ENCODE peak calls at places on chromosomes 5 and 9, in eight cellular contexts. One of them, this sample, is unnamed.

GRCh38 chr9:137077758-137078693 is 709 bp downstream of the UAP1L1 start:
- DNase-seq in fibroblast of villous mesenchyme: no peak
- DNase-seq in amniotic epithelial cell: no peak
- DNase-seq in body of pancreas: peak
- DNase-seq in effector CD4-positive, alpha-beta T cell: no peak
- DNase-seq in hippocampal formation: no peak
- DNase-seq in left ventricle myocardium inferior: no peak
- DNase-seq in skeletal muscle cell: no peak
- DNase-seq in this sample: no peak

GRCh38 chr9:83544002-83544698 is 5.9 kb upstream of the FRMD3 start:
- DNase-seq in fibroblast of villous mesenchyme: peak
- DNase-seq in amniotic epithelial cell: peak
- DNase-seq in body of pancreas: peak
- DNase-seq in effector CD4-positive, alpha-beta T cell: no peak
- DNase-seq in hippocampal formation: no peak
- DNase-seq in left ventricle myocardium inferior: no peak
- DNase-seq in skeletal muscle cell: peak
- DNase-seq in this sample: no peak

GRCh38 chr5:42804717-42805339 is 6.9 kb downstream of the SELENOP start:
- DNase-seq in fibroblast of villous mesenchyme: no peak
- DNase-seq in amniotic epithelial cell: no peak
- DNase-seq in body of pancreas: no peak
- DNase-seq in effector CD4-positive, alpha-beta T cell: no peak
- DNase-seq in hippocampal formation: no peak
- DNase-seq in left ventricle myocardium inferior: no peak
- DNase-seq in skeletal muscle cell: no peak
- DNase-seq in this sample: no peak

GRCh38 chr5:115962565-115963402 is 509 bp downstream of the LVRN start:
- DNase-seq in fibroblast of villous mesenchyme: no peak
- DNase-seq in amniotic epithelial cell: no peak
- DNase-seq in body of pancreas: peak
- DNase-seq in effector CD4-positive, alpha-beta T cell: no peak
- DNase-seq in hippocampal formation: no peak
- DNase-seq in left ventricle myocardium inferior: no peak
- DNase-seq in skeletal muscle cell: no peak
- DNase-seq in this sample: no peak

GRCh38 chr5:153784277-153784676 is 254.4 kb downstream of the FAM114A2 start:
- DNase-seq in fibroblast of villous mesenchyme: no peak
- DNase-seq in amniotic epithelial cell: peak
- DNase-seq in body of pancreas: no peak
- DNase-seq in effector CD4-positive, alpha-beta T cell: no peak
- DNase-seq in hippocampal formation: no peak
- DNase-seq in left ventricle myocardium inferior: no peak
- DNase-seq in skeletal muscle cell: no peak
- DNase-seq in this sample: no peak

GRCh38 chr9:123604861-123605260 is 248.9 kb downstream of the CRB2 start:
- DNase-seq in fibroblast of villous mesenchyme: no peak
- DNase-seq in amniotic epithelial cell: no peak
- DNase-seq in body of pancreas: no peak
- DNase-seq in effector CD4-positive, alpha-beta T cell: no peak
- DNase-seq in hippocampal formation: no peak
- DNase-seq in left ventricle myocardium inferior: no peak
- DNase-seq in skeletal muscle cell: no peak
- DNase-seq in this sample: no peak

GRCh38 chr5:139341689-139342422 is at the start of gene PAIP2:
- DNase-seq in fibroblast of villous mesenchyme: peak
- DNase-seq in amniotic epithelial cell: peak
- DNase-seq in body of pancreas: peak
- DNase-seq in effector CD4-positive, alpha-beta T cell: peak
- DNase-seq in hippocampal formation: peak
- DNase-seq in left ventricle myocardium inferior: peak
- DNase-seq in skeletal muscle cell: peak
- DNase-seq in this sample: peak

GRCh38 chr9:10371824-10372223 is 241.0 kb downstream of the PTPRD start:
- DNase-seq in fibroblast of villous mesenchyme: no peak
- DNase-seq in amniotic epithelial cell: no peak
- DNase-seq in body of pancreas: no peak
- DNase-seq in effector CD4-positive, alpha-beta T cell: no peak
- DNase-seq in hippocampal formation: no peak
- DNase-seq in left ventricle myocardium inferior: no peak
- DNase-seq in skeletal muscle cell: no peak
- DNase-seq in this sample: no peak

GRCh38 chr5:156120777-156121176 is 206.2 kb upstream of the SGCD start:
- DNase-seq in fibroblast of villous mesenchyme: peak
- DNase-seq in amniotic epithelial cell: no peak
- DNase-seq in body of pancreas: no peak
- DNase-seq in effector CD4-positive, alpha-beta T cell: no peak
- DNase-seq in hippocampal formation: no peak
- DNase-seq in left ventricle myocardium inferior: no peak
- DNase-seq in skeletal muscle cell: peak
- DNase-seq in this sample: no peak

GRCh38 chr9:137294684-137295312 is 7.3 kb downstream of the NRARP start:
- DNase-seq in fibroblast of villous mesenchyme: peak
- DNase-seq in amniotic epithelial cell: no peak
- DNase-seq in body of pancreas: peak
- DNase-seq in effector CD4-positive, alpha-beta T cell: no peak
- DNase-seq in hippocampal formation: no peak
- DNase-seq in left ventricle myocardium inferior: no peak
- DNase-seq in skeletal muscle cell: no peak
- DNase-seq in this sample: no peak

GRCh38 chr9:116964258-116964657 is 277.2 kb downstream of the TRIM32 start:
- DNase-seq in fibroblast of villous mesenchyme: no peak
- DNase-seq in amniotic epithelial cell: no peak
- DNase-seq in body of pancreas: no peak
- DNase-seq in effector CD4-positive, alpha-beta T cell: no peak
- DNase-seq in hippocampal formation: no peak
- DNase-seq in left ventricle myocardium inferior: no peak
- DNase-seq in skeletal muscle cell: no peak
- DNase-seq in this sample: no peak

GRCh38 chr5:91176288-91177016 is 206.7 kb downstream of the ARRDC3 start:
- DNase-seq in fibroblast of villous mesenchyme: no peak
- DNase-seq in amniotic epithelial cell: peak
- DNase-seq in body of pancreas: no peak
- DNase-seq in effector CD4-positive, alpha-beta T cell: no peak
- DNase-seq in hippocampal formation: no peak
- DNase-seq in left ventricle myocardium inferior: no peak
- DNase-seq in skeletal muscle cell: no peak
- DNase-seq in this sample: no peak

GRCh38 chr5:40781843-40782409 is 16.2 kb downstream of the PRKAA1 start:
- DNase-seq in fibroblast of villous mesenchyme: peak
- DNase-seq in amniotic epithelial cell: peak
- DNase-seq in body of pancreas: no peak
- DNase-seq in effector CD4-positive, alpha-beta T cell: no peak
- DNase-seq in hippocampal formation: no peak
- DNase-seq in left ventricle myocardium inferior: no peak
- DNase-seq in skeletal muscle cell: peak
- DNase-seq in this sample: no peak

GRCh38 chr9:125908138-125908537 is 161.0 kb downstream of the PBX3 start:
- DNase-seq in fibroblast of villous mesenchyme: no peak
- DNase-seq in amniotic epithelial cell: no peak
- DNase-seq in body of pancreas: no peak
- DNase-seq in effector CD4-positive, alpha-beta T cell: no peak
- DNase-seq in hippocampal formation: no peak
- DNase-seq in left ventricle myocardium inferior: no peak
- DNase-seq in skeletal muscle cell: no peak
- DNase-seq in this sample: no peak

GRCh38 chr9:134434896-134435506 is 108.7 kb downstream of the RXRA start:
- DNase-seq in fibroblast of villous mesenchyme: peak
- DNase-seq in amniotic epithelial cell: peak
- DNase-seq in body of pancreas: peak
- DNase-seq in effector CD4-positive, alpha-beta T cell: no peak
- DNase-seq in hippocampal formation: peak
- DNase-seq in left ventricle myocardium inferior: peak
- DNase-seq in skeletal muscle cell: peak
- DNase-seq in this sample: no peak

GRCh38 chr5:59863777-59864176 is 29.7 kb downstream of the PDE4D start:
- DNase-seq in fibroblast of villous mesenchyme: no peak
- DNase-seq in amniotic epithelial cell: peak
- DNase-seq in body of pancreas: no peak
- DNase-seq in effector CD4-positive, alpha-beta T cell: no peak
- DNase-seq in hippocampal formation: no peak
- DNase-seq in left ventricle myocardium inferior: no peak
- DNase-seq in skeletal muscle cell: no peak
- DNase-seq in this sample: no peak

GRCh38 chr9:106621299-106621920 is 241.6 kb upstream of the ZNF462 start:
- DNase-seq in fibroblast of villous mesenchyme: peak
- DNase-seq in amniotic epithelial cell: peak
- DNase-seq in body of pancreas: no peak
- DNase-seq in effector CD4-positive, alpha-beta T cell: no peak
- DNase-seq in hippocampal formation: peak
- DNase-seq in left ventricle myocardium inferior: no peak
- DNase-seq in skeletal muscle cell: peak
- DNase-seq in this sample: no peak

GRCh38 chr9:75612754-75613153 is 277.7 kb upstream of the PCSK5 start:
- DNase-seq in fibroblast of villous mesenchyme: no peak
- DNase-seq in amniotic epithelial cell: no peak
- DNase-seq in body of pancreas: no peak
- DNase-seq in effector CD4-positive, alpha-beta T cell: no peak
- DNase-seq in hippocampal formation: no peak
- DNase-seq in left ventricle myocardium inferior: no peak
- DNase-seq in skeletal muscle cell: no peak
- DNase-seq in this sample: no peak

GRCh38 chr5:76838481-76839261 is 11.1 kb upstream of the S100Z start:
- DNase-seq in fibroblast of villous mesenchyme: peak
- DNase-seq in amniotic epithelial cell: peak
- DNase-seq in body of pancreas: peak
- DNase-seq in effector CD4-positive, alpha-beta T cell: no peak
- DNase-seq in hippocampal formation: no peak
- DNase-seq in left ventricle myocardium inferior: no peak
- DNase-seq in skeletal muscle cell: no peak
- DNase-seq in this sample: no peak

GRCh38 chr9:136197930-136198604 is 6.9 kb downstream of the LHX3 start:
- DNase-seq in fibroblast of villous mesenchyme: no peak
- DNase-seq in amniotic epithelial cell: no peak
- DNase-seq in body of pancreas: no peak
- DNase-seq in effector CD4-positive, alpha-beta T cell: no peak
- DNase-seq in hippocampal formation: no peak
- DNase-seq in left ventricle myocardium inferior: no peak
- DNase-seq in skeletal muscle cell: no peak
- DNase-seq in this sample: no peak

GRCh38 chr5:96714450-96714849 is 52.3 kb downstream of the CAST start:
- DNase-seq in fibroblast of villous mesenchyme: peak
- DNase-seq in amniotic epithelial cell: no peak
- DNase-seq in body of pancreas: no peak
- DNase-seq in effector CD4-positive, alpha-beta T cell: no peak
- DNase-seq in hippocampal formation: no peak
- DNase-seq in left ventricle myocardium inferior: no peak
- DNase-seq in skeletal muscle cell: no peak
- DNase-seq in this sample: no peak

GRCh38 chr5:153147891-153148623 is 342.4 kb upstream of the GRIA1 start:
- DNase-seq in fibroblast of villous mesenchyme: peak
- DNase-seq in amniotic epithelial cell: peak
- DNase-seq in body of pancreas: peak
- DNase-seq in effector CD4-positive, alpha-beta T cell: no peak
- DNase-seq in hippocampal formation: no peak
- DNase-seq in left ventricle myocardium inferior: no peak
- DNase-seq in skeletal muscle cell: peak
- DNase-seq in this sample: no peak

GRCh38 chr9:16625106-16625505 is 245.4 kb downstream of the BNC2 start:
- DNase-seq in fibroblast of villous mesenchyme: no peak
- DNase-seq in amniotic epithelial cell: no peak
- DNase-seq in body of pancreas: no peak
- DNase-seq in effector CD4-positive, alpha-beta T cell: no peak
- DNase-seq in hippocampal formation: no peak
- DNase-seq in left ventricle myocardium inferior: no peak
- DNase-seq in skeletal muscle cell: no peak
- DNase-seq in this sample: no peak

GRCh38 chr9:110996436-110997224 is 41.6 kb downstream of the LPAR1 start:
- DNase-seq in fibroblast of villous mesenchyme: peak
- DNase-seq in amniotic epithelial cell: peak
- DNase-seq in body of pancreas: peak
- DNase-seq in effector CD4-positive, alpha-beta T cell: no peak
- DNase-seq in hippocampal formation: no peak
- DNase-seq in left ventricle myocardium inferior: no peak
- DNase-seq in skeletal muscle cell: peak
- DNase-seq in this sample: no peak

GRCh38 chr5:54717870-54718269 is 200.3 kb downstream of the SNX18 start:
- DNase-seq in fibroblast of villous mesenchyme: no peak
- DNase-seq in amniotic epithelial cell: no peak
- DNase-seq in body of pancreas: no peak
- DNase-seq in effector CD4-positive, alpha-beta T cell: no peak
- DNase-seq in hippocampal formation: no peak
- DNase-seq in left ventricle myocardium inferior: no peak
- DNase-seq in skeletal muscle cell: no peak
- DNase-seq in this sample: no peak

GRCh38 chr5:36607838-36608783 is 1.7 kb downstream of the SLC1A3 start:
- DNase-seq in fibroblast of villous mesenchyme: peak
- DNase-seq in amniotic epithelial cell: peak
- DNase-seq in body of pancreas: no peak
- DNase-seq in effector CD4-positive, alpha-beta T cell: no peak
- DNase-seq in hippocampal formation: no peak
- DNase-seq in left ventricle myocardium inferior: no peak
- DNase-seq in skeletal muscle cell: no peak
- DNase-seq in this sample: no peak

GRCh38 chr5:56350030-56350594 is 117.0 kb upstream of the ANKRD55 start:
- DNase-seq in fibroblast of villous mesenchyme: no peak
- DNase-seq in amniotic epithelial cell: peak
- DNase-seq in body of pancreas: no peak
- DNase-seq in effector CD4-positive, alpha-beta T cell: no peak
- DNase-seq in hippocampal formation: no peak
- DNase-seq in left ventricle myocardium inferior: no peak
- DNase-seq in skeletal muscle cell: no peak
- DNase-seq in this sample: no peak

GRCh38 chr5:63323926-63324325 is 638.3 kb downstream of the HTR1A start:
- DNase-seq in fibroblast of villous mesenchyme: no peak
- DNase-seq in amniotic epithelial cell: no peak
- DNase-seq in body of pancreas: no peak
- DNase-seq in effector CD4-positive, alpha-beta T cell: no peak
- DNase-seq in hippocampal formation: no peak
- DNase-seq in left ventricle myocardium inferior: no peak
- DNase-seq in skeletal muscle cell: no peak
- DNase-seq in this sample: no peak

GRCh38 chr9:7336356-7337075 is 463.1 kb downstream of the DMAC1 start:
- DNase-seq in fibroblast of villous mesenchyme: peak
- DNase-seq in amniotic epithelial cell: peak
- DNase-seq in body of pancreas: no peak
- DNase-seq in effector CD4-positive, alpha-beta T cell: no peak
- DNase-seq in hippocampal formation: no peak
- DNase-seq in left ventricle myocardium inferior: no peak
- DNase-seq in skeletal muscle cell: peak
- DNase-seq in this sample: no peak

GRCh38 chr5:127298623-127299022 is 8.0 kb downstream of the MEGF10 start:
- DNase-seq in fibroblast of villous mesenchyme: no peak
- DNase-seq in amniotic epithelial cell: no peak
- DNase-seq in body of pancreas: no peak
- DNase-seq in effector CD4-positive, alpha-beta T cell: no peak
- DNase-seq in hippocampal formation: peak
- DNase-seq in left ventricle myocardium inferior: no peak
- DNase-seq in skeletal muscle cell: no peak
- DNase-seq in this sample: no peak

GRCh38 chr5:136080483-136081180 is 51.8 kb downstream of the TGFBI start:
- DNase-seq in fibroblast of villous mesenchyme: peak
- DNase-seq in amniotic epithelial cell: peak
- DNase-seq in body of pancreas: peak
- DNase-seq in effector CD4-positive, alpha-beta T cell: peak
- DNase-seq in hippocampal formation: peak
- DNase-seq in left ventricle myocardium inferior: peak
- DNase-seq in skeletal muscle cell: peak
- DNase-seq in this sample: peak

GRCh38 chr5:10364186-10364689 is 10.7 kb downstream of the MARCHF6 start:
- DNase-seq in fibroblast of villous mesenchyme: no peak
- DNase-seq in amniotic epithelial cell: no peak
- DNase-seq in body of pancreas: no peak
- DNase-seq in effector CD4-positive, alpha-beta T cell: no peak
- DNase-seq in hippocampal formation: no peak
- DNase-seq in left ventricle myocardium inferior: no peak
- DNase-seq in skeletal muscle cell: no peak
- DNase-seq in this sample: no peak

GRCh38 chr5:138926688-138927448 is 51.7 kb upstream of the LRRTM2 start:
- DNase-seq in fibroblast of villous mesenchyme: no peak
- DNase-seq in amniotic epithelial cell: no peak
- DNase-seq in body of pancreas: no peak
- DNase-seq in effector CD4-positive, alpha-beta T cell: no peak
- DNase-seq in hippocampal formation: no peak
- DNase-seq in left ventricle myocardium inferior: no peak
- DNase-seq in skeletal muscle cell: no peak
- DNase-seq in this sample: no peak

GRCh38 chr5:39177629-39177959 is 41.8 kb downstream of the FYB1 start:
- DNase-seq in fibroblast of villous mesenchyme: no peak
- DNase-seq in amniotic epithelial cell: no peak
- DNase-seq in body of pancreas: no peak
- DNase-seq in effector CD4-positive, alpha-beta T cell: no peak
- DNase-seq in hippocampal formation: no peak
- DNase-seq in left ventricle myocardium inferior: no peak
- DNase-seq in skeletal muscle cell: no peak
- DNase-seq in this sample: no peak

This sample was measured in activated CD4-positive, alpha-beta T cell treated with anti-CD3 and anti-CD28 coated beads, Interleukin-2, amount 50 U/mL, for 24 hours.